ENCODE peak calls at places on chromosomes 2 and 18, in six cellular contexts. G is PC-3, A is right atrium auricular region, Z is left ventricle myocardium inferior, M is prostate gland, E is IMR-90. S is an unnamed sample.

GRCh38 chr2:25294573-25295462 is 46.9 kb downstream of the DNMT3A start:
- DNase-seq in G (peak), A (peak), Z (peak), M (peak), E (peak), S (peak)

GRCh38 chr2:157194097-157194688 is 63.3 kb upstream of the GALNT5 start:
- DNase-seq in G (peak), A (no peak), Z (no peak), M (peak), E (peak), S (peak)

GRCh38 chr2:176079851-176080539 is 3.8 kb downstream of the EVX2 start:
- DNase-seq in G (no peak), A (peak), Z (no peak), M (no peak), E (peak), S (peak)

GRCh38 chr2:64166212-64166611 is 22.0 kb upstream of the PELI1 start:
- DNase-seq in G (no peak), A (no peak), Z (no peak), M (no peak), E (no peak), S (no peak)

GRCh38 chr18:34723143-34723542 is 13.0 kb downstream of the DTNA start:
- DNase-seq in G (peak), A (no peak), Z (no peak), M (no peak), E (no peak), S (no peak)

GRCh38 chr2:160388464-160389263 is 104.9 kb downstream of the RBMS1 start:
- DNase-seq in G (no peak), A (no peak), Z (no peak), M (no peak), E (no peak), S (no peak)

GRCh38 chr18:57819671-57820460 is 16.8 kb upstream of the ATP8B1 start:
- DNase-seq in G (peak), A (peak), Z (peak), M (peak), E (peak), S (peak)

GRCh38 chr2:37665622-37666362 is 5.7 kb downstream of the CDC42EP3 start:
- DNase-seq in G (no peak), A (no peak), Z (no peak), M (no peak), E (no peak), S (no peak)

GRCh38 chr2:62461707-62462106 is 44.3 kb downstream of the TMEM17 start:
- DNase-seq in G (peak), A (no peak), Z (no peak), M (no peak), E (peak), S (peak)

GRCh38 chr18:67428805-67429204 is 87.7 kb downstream of the DSEL start:
- DNase-seq in G (peak), A (no peak), Z (no peak), M (no peak), E (peak), S (no peak)

GRCh38 chr2:9991829-9992273 is 40.4 kb downstream of the GRHL1 start:
- DNase-seq in G (peak), A (no peak), Z (no peak), M (no peak), E (no peak), S (no peak)

GRCh38 chr18:3498705-3499451 is 48.9 kb downstream of the TGIF1 start:
- DNase-seq in G (no peak), A (no peak), Z (peak), M (peak), E (peak), S (peak)

GRCh38 chr2:239498981-239499633 is 98.3 kb upstream of the HDAC4 start:
- DNase-seq in G (no peak), A (peak), Z (peak), M (no peak), E (no peak), S (no peak)

GRCh38 chr2:240787521-240788472 is 32.2 kb downstream of the KIF1A start:
- DNase-seq in G (no peak), A (no peak), Z (peak), M (no peak), E (no peak), S (no peak)

GRCh38 chr2:32743480-32744236 is 115.8 kb downstream of the TTC27 start:
- DNase-seq in G (peak), A (no peak), Z (no peak), M (no peak), E (peak), S (no peak)

GRCh38 chr2:72131916-72132841 is 15.5 kb downstream of the CYP26B1 start:
- DNase-seq in G (no peak), A (no peak), Z (no peak), M (no peak), E (no peak), S (no peak)

GRCh38 chr2:100359576-100359975 is 37.3 kb upstream of the LONRF2 start:
- DNase-seq in G (no peak), A (no peak), Z (no peak), M (no peak), E (peak), S (no peak)

GRCh38 chr2:74503506-74504475 is 3.7 kb downstream of the PCGF1 start:
- DNase-seq in G (no peak), A (no peak), Z (no peak), M (no peak), E (no peak), S (no peak)

GRCh38 chr18:67302043-67302442 is 214.5 kb downstream of the DSEL start:
- DNase-seq in G (peak), A (no peak), Z (no peak), M (no peak), E (peak), S (peak)

GRCh38 chr2:141195087-141195486 is 935.7 kb downstream of the LRP1B start:
- DNase-seq in G (no peak), A (no peak), Z (no peak), M (no peak), E (no peak), S (no peak)

GRCh38 chr2:205675861-205676516 is 6.3 kb upstream of the NRP2 start:
- DNase-seq in G (peak), A (no peak), Z (no peak), M (no peak), E (peak), S (peak)

GRCh38 chr18:9475643-9476580 is 599 bp downstream of the RALBP1 start:
- DNase-seq in G (peak), A (no peak), Z (no peak), M (peak), E (peak), S (peak)

GRCh38 chr2:88683160-88684021 is 8.1 kb upstream of the RPIA start:
- DNase-seq in G (no peak), A (no peak), Z (no peak), M (no peak), E (no peak), S (no peak)

GRCh38 chr18:55219059-55219458 is 259.8 kb upstream of the CCDC68 start:
- DNase-seq in G (no peak), A (no peak), Z (no peak), M (no peak), E (no peak), S (no peak)

GRCh38 chr18:61949946-61950345 is 57.1 kb upstream of the RNF152 start:
- DNase-seq in G (no peak), A (no peak), Z (no peak), M (peak), E (peak), S (peak)

GRCh38 chr2:182672471-182673165 is 43.4 kb upstream of the DNAJC10 start:
- DNase-seq in G (peak), A (no peak), Z (no peak), M (no peak), E (peak), S (peak)

GRCh38 chr2:1990724-1991123 is 246.4 kb upstream of the PXDN start:
- DNase-seq in G (no peak), A (no peak), Z (peak), M (no peak), E (no peak), S (no peak)

GRCh38 chr2:31331156-31331555 is 83.4 kb downstream of the XDH start:
- DNase-seq in G (no peak), A (no peak), Z (no peak), M (no peak), E (no peak), S (no peak)

GRCh38 chr2:101026923-101027469 is 24.9 kb downstream of the RPL31 start:
- DNase-seq in G (no peak), A (no peak), Z (no peak), M (no peak), E (no peak), S (no peak)

GRCh38 chr2:105426626-105427292 is 27.9 kb upstream of the FHL2 start:
- DNase-seq in G (no peak), A (peak), Z (no peak), M (no peak), E (no peak), S (no peak)

GRCh38 chr2:105432749-105433148 is 33.9 kb upstream of the FHL2 start:
- DNase-seq in G (no peak), A (peak), Z (no peak), M (peak), E (peak), S (no peak)

GRCh38 chr2:105427485-105427884 is 28.6 kb upstream of the FHL2 start:
- DNase-seq in G (no peak), A (no peak), Z (no peak), M (no peak), E (no peak), S (no peak)

GRCh38 chr2:105428387-105429018 is 29.7 kb upstream of the FHL2 start:
- DNase-seq in G (no peak), A (peak), Z (no peak), M (peak), E (no peak), S (no peak)

DNA sequence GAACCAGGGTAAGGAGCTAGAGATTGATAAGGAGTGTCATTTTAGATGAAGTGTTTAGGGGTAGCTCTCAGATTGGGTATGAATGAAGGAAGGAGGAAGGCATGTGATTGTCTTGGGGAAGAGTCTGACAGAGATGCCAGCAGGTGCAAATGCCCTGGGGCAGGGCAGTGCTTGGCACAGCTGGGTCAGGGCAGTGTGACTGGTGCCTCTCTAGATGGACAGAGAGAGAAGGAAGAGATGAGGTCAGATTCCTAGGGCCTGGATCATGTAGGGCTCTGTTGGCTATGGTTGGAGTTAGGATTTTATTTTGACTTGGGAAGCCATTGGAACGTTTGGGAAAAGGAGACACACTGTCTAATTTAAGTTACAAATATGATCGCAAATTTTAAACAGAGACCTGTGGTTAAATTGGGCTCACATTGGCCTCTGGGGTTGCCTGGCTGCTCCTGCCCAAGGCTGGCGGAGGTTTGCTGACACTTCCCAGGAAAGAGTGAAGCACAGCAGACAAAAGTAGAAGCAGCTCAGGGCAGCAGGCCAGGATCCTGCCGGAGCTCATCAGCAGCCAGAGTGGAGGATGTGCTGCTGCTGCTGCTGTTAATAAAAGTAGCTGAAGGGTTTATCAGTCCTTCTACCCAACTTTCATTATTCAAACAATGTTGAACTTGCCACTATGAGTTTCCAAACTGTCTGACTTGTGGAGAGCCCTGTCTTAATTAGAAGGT is 32.7 kb upstream of the FHL2 start:
- DNase-seq in G (no peak), A (peak), Z (peak), M (peak), E (peak), S (no peak)
- H3K27ac ChIP-seq in G (no peak), A (peak), Z (peak), M (peak), E (no peak), S (no peak)

GRCh38 chr2:21928292-21928691 is 804.5 kb downstream of the TDRD15 start:
- DNase-seq in G (no peak), A (no peak), Z (no peak), M (no peak), E (peak), S (no peak)
- TF ChIP-seq CTCF in G (peak), A (peak), Z (peak), M (no peak), E (peak), S (no peak)

GRCh38 chr2:112582314-112582746 is 2.1 kb upstream of the CHCHD5 start:
- DNase-seq in G (peak), A (no peak), Z (no peak), M (peak), E (peak), S (peak)
- H3K27ac ChIP-seq in G (no peak), A (no peak), Z (no peak), M (no peak), E (no peak), S (peak)

GRCh38 chr2:238015705-238016104 is 45.1 kb upstream of the SCLY start:
- DNase-seq in G (no peak), A (no peak), Z (no peak), M (no peak), E (no peak), S (no peak)
- TF ChIP-seq CTCF in G (peak), A (peak), Z (peak), M (no peak), E (no peak), S (no peak)

GRCh38 chr2:96550787-96551604 is 14.4 kb downstream of the ARID5A start:
- DNase-seq in G (no peak), A (no peak), Z (no peak), M (no peak), E (no peak), S (no peak)
- H3K27ac ChIP-seq in G (no peak), A (no peak), Z (peak), M (no peak), E (no peak), S (no peak)

S was measured in RWPE1.